ENCODE peak calls at places on chromosomes 16 and 17, in seven cellular contexts. U, D, T, B, N, I and F are unnamed samples.

GRCh38 chr17:29369831-29370735 is 20.1 kb upstream of the TAOK1 start:
- DNase-seq in B (peak; percentile 85), N (peak; percentile 90), T (peak; percentile 90), U (peak; percentile 94), D (peak; percentile 67), I (peak; percentile 80), F (peak; percentile 78)

GRCh38 chr16:86942469-86943175 is 364.3 kb downstream of the FOXL1 start:
- DNase-seq in D (no peak), U (no peak), T (peak; percentile 87), I (no peak), B (no peak), N (no peak), F (no peak)

GRCh38 chr17:48463531-48463930 is 33.5 kb upstream of the SKAP1 start:
- DNase-seq in T (no peak), B (no peak), I (no peak), N (no peak), U (no peak), D (no peak), F (no peak)

GRCh38 chr17:82525712-82526111 is 6.2 kb downstream of the FOXK2 start:
- DNase-seq in T (no peak), U (no peak), I (no peak), B (no peak), D (no peak), N (no peak), F (no peak)

GRCh38 chr17:27105636-27106035 is 188.3 kb upstream of the WSB1 start:
- DNase-seq in B (no peak), N (no peak), U (no peak), I (no peak), D (no peak), T (no peak), F (no peak)

GRCh38 chr16:83533193-83533592 is 274.6 kb upstream of the HSBP1 start:
- DNase-seq in D (no peak), I (no peak), B (peak; percentile 78), U (peak; percentile 29), N (no peak), T (peak; percentile 55), F (no peak)

GRCh38 chr16:69112285-69113129 is 7.1 kb downstream of the HAS3 start:
- DNase-seq in D (peak; percentile 56), N (peak; percentile 84), U (peak; percentile 78), I (peak; percentile 82), B (peak; percentile 25), T (peak; percentile 46), F (peak; percentile 90)

GRCh38 chr16:3652373-3653037 is 2.0 kb upstream of the DNASE1 start:
- DNase-seq in B (no peak), U (no peak), N (no peak), T (no peak), D (no peak), I (no peak), F (no peak)

GRCh38 chr17:44556854-44557606 is at the start of gene FZD2:
- DNase-seq in B (peak; percentile 99), N (peak; percentile 97), D (peak; percentile 100), T (peak; percentile 99), U (peak; percentile 97), I (no peak), F (peak; percentile 93)

GRCh38 chr16:4391635-4392381 is 20.2 kb downstream of the VASN start:
- DNase-seq in I (no peak), D (no peak), N (peak; percentile 82), B (no peak), U (peak; percentile 77), T (no peak), F (peak; percentile 88)

GRCh38 chr16:29729116-29729521 is 16.7 kb downstream of the C16orf54 start:
- DNase-seq in D (peak; percentile 36), I (peak; percentile 19), U (peak; percentile 79), T (peak; percentile 61), B (peak; percentile 49), N (no peak), F (no peak)

GRCh38 chr16:85524630-85525463 is 88.3 kb upstream of the GSE1 start:
- DNase-seq in N (no peak), B (peak; percentile 49), U (peak; percentile 37), I (peak; percentile 98), D (no peak), T (peak; percentile 47), F (no peak)

GRCh38 chr16:86243123-86243473 is 267.2 kb upstream of the FOXF1 start:
- DNase-seq in T (no peak), N (no peak), I (no peak), U (no peak), B (no peak), D (no peak), F (peak; percentile 37)

GRCh38 chr16:58814348-58814801 is 80.3 kb upstream of the GOT2 start:
- DNase-seq in U (peak; percentile 51), D (peak; percentile 54), I (peak; percentile 6), B (peak; percentile 30), N (peak; percentile 52), T (peak; percentile 37), F (peak; percentile 65)

GRCh38 chr17:51796026-51796425 is 362.5 kb downstream of the CA10 start:
- DNase-seq in D (no peak), T (no peak), U (no peak), N (no peak), I (no peak), B (no peak), F (no peak)

GRCh38 chr17:57864273-57864672 is 14.4 kb upstream of the MRPS23 start:
- DNase-seq in I (no peak), D (no peak), U (no peak), T (no peak), N (no peak), B (no peak), F (no peak)

GRCh38 chr17:57862410-57862989 is 12.7 kb upstream of the MRPS23 start:
- DNase-seq in T (no peak), N (peak; percentile 61), U (no peak), B (no peak), D (no peak), I (no peak), F (no peak)

GRCh38 chr17:57861000-57861736 is 11.3 kb upstream of the MRPS23 start:
- DNase-seq in D (no peak), I (no peak), N (peak; percentile 70), B (peak; percentile 60), T (peak; percentile 85), U (peak; percentile 85), F (peak; percentile 64)

GRCh38 chr17:57861737-57862409 is 12.0 kb upstream of the MRPS23 start:
- DNase-seq in I (no peak), B (no peak), D (no peak), U (no peak), T (peak; percentile 62), N (no peak), F (peak; percentile 70)

GRCh38 chr17:57862990-57863667 is 13.3 kb upstream of the MRPS23 start:
- DNase-seq in I (no peak), U (peak; percentile 62), T (peak; percentile 36), B (no peak), D (no peak), N (peak; percentile 46), F (no peak)
- H3K18ac ChIP-seq in I (no peak overlapping the region), U (no peak overlapping the region), T (no peak overlapping the region), B (no peak overlapping the region), D (peak overlapping the region; percentile 61), N (no peak overlapping the region), F (no peak overlapping the region)

GRCh38 chr17:47232465-47232864 is 21.2 kb upstream of the ITGB3 start:
- DNase-seq in N (no peak), U (no peak), I (no peak), B (no peak), T (no peak), D (no peak), F (no peak)

GRCh38 chr17:47235506-47235905 is 18.1 kb upstream of the ITGB3 start:
- DNase-seq in N (no peak), U (no peak), B (no peak), D (no peak), I (no peak), T (no peak), F (no peak)

GRCh38 chr17:47237841-47238240 is 15.8 kb upstream of the ITGB3 start:
- DNase-seq in B (no peak), D (no peak), U (no peak), I (no peak), N (no peak), T (no peak), F (no peak)

GRCh38 chr17:47238321-47239010 is 15.2 kb upstream of the ITGB3 start:
- DNase-seq in N (no peak), B (no peak), U (no peak), T (no peak), I (no peak), D (no peak), F (no peak)

DNA sequence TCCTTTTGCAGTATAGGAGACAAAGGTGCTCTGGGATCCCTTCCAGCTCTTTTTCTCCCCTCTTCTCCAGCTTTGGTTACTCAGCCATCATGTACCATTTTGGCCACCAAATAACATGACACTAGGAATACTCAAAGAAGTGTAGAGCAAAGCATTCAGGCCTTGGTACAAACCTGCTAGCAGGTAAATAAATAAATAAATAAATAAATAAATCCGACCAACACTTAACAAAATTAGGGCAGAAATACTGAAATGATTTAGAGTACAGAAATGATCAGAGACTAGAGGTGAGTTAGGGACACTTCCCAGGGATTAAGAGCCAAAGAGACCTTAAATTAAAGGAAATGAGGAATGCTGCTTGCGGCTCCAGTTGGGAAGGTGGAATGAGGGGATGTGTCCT is 17.7 kb upstream of the ITGB3 start:
- DNase-seq in N (no peak), T (no peak), B (no peak), I (no peak), U (no peak), D (no peak), F (no peak)
- H3K18ac ChIP-seq in N (no peak overlapping the region), T (no peak overlapping the region), B (no peak overlapping the region), I (no peak overlapping the region), U (no peak overlapping the region), D (no peak overlapping the region), F (no peak overlapping the region)

DNA sequence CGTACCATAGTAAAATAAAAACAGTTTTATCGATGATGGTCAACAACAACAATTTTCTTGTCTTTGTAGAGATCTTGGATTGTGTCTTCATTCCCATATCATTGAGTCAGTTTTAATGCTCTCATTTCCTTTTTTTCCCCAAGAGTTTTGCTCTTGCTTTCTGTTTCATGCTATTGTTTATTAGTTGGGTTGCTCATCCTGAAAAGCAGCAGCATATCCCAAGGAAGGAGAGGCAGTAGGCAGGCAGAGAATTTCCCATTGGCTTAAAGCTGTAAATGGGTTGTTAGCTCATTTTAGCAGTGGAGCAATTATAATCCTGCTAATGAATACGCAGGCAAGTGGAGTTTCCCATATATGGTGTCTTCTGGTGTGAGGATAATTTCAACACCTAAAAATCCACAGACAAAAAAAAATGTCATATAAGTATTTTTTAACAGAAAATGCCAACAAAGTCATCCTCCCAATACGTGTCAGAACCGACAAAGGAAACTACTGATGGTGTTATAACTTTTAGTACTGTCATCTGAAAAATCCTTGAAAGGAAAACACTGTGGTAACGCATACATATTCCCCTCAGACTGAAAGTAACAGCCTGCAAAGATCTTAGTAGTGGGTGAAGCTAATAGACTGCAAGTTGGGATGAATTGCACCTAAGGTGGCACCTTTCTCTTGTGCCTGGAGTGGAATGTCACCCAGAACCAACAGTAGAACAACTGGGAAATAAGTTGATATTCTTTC is 218.3 kb downstream of the FTO start:
- DNase-seq in N (no peak), T (peak; percentile 64), U (no peak), I (no peak), D (no peak), B (peak; percentile 47), F (no peak)
- H3K18ac ChIP-seq in N (no peak overlapping the region), T (peak overlapping the region; percentile 34), U (no peak overlapping the region), I (no peak overlapping the region), D (no peak overlapping the region), B (peak overlapping the region; percentile 29), F (no peak overlapping the region)

DNA sequence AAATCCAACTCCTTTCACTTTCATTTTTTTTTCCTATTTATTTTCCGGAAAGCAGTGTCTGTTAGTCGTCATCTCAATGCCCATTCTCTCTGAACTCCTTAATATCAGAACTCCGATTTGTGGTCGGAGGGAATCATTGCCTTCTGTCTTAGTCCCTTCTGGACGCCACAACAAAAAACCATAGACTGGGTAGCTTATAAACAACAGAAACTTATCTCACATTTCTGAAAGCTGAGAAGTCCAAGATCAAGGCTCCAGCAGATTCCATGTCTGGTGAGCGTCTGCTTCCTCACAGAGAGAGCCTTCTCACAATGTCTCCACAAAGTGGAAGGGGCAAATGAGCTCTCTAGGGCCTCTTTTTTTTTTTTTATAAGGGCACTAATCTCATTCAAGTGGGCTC is 296.6 kb upstream of the CDH11 start:
- DNase-seq in B (peak; percentile 6), I (no peak), U (no peak), T (peak; percentile 50), N (no peak), D (no peak), F (no peak)
- H3K18ac ChIP-seq in B (peak overlapping the region; percentile 32), I (no peak overlapping the region), U (no peak overlapping the region), T (no peak overlapping the region), N (no peak overlapping the region), D (no peak overlapping the region), F (no peak overlapping the region)